ENCODE peak calls at places on chromosomes 13 and 19, in seven cellular contexts. B is mesothelial cell of epicardium, O is omental fat pad, W is IMR-90, R is GM23338, F is hepatocyte, I is choroid plexus epithelial cell. N is an unnamed sample.

GRCh38 chr19:1598777-1599459 is 6.3 kb upstream of the MBD3 start:
- DNase-seq in B (no peak), O (no peak), W (no peak), R (no peak), F (no peak), I (no peak), N (no peak)

GRCh38 chr13:23348270-23349126 is 85.0 kb downstream of the SACS start:
- DNase-seq in B (no peak), O (no peak), W (no peak), R (peak; percentile 14), F (peak; percentile 30), I (peak; percentile 26), N (no peak)

GRCh38 chr19:33350538-33351309 is 22.8 kb upstream of the CEBPG start:
- DNase-seq in B (no peak), O (no peak), W (peak; percentile 56), R (no peak), F (no peak), I (peak; percentile 40), N (no peak)

GRCh38 chr13:78589206-78589605 is 14.1 kb downstream of the POU4F1 start:
- DNase-seq in B (no peak), O (no peak), W (peak; percentile 9), R (peak; percentile 94), F (peak; percentile 60), I (no peak), N (peak; percentile 31)

GRCh38 chr19:8697671-8698432 is 743 bp downstream of the ACTL9 start:
- DNase-seq in B (no peak), O (no peak), W (no peak), R (peak; percentile 81), F (no peak), I (no peak), N (no peak)

GRCh38 chr13:35724480-35724879 is 248.0 kb upstream of the MAB21L1 start:
- DNase-seq in B (no peak), O (no peak), W (no peak), R (no peak), F (no peak), I (peak; percentile 29), N (no peak)

GRCh38 chr19:13839938-13840750 is 36.8 kb upstream of the NANOS3 start:
- DNase-seq in B (no peak), O (no peak), W (peak; percentile 51), R (no peak), F (peak; percentile 28), I (no peak), N (peak; percentile 91)

GRCh38 chr13:20387441-20387971 is 138.2 kb downstream of the CRYL1 start:
- DNase-seq in B (no peak), O (no peak), W (peak; percentile 34), R (no peak), F (no peak), I (peak; percentile 61), N (no peak)

GRCh38 chr19:23851966-23852365 is 62.7 kb upstream of the ZNF726 start:
- DNase-seq in B (no peak), O (no peak), W (no peak), R (no peak), F (no peak), I (no peak), N (no peak)

GRCh38 chr13:51269039-51269438 is 46.8 kb downstream of the FAM124A start:
- DNase-seq in B (no peak), O (no peak), W (peak; percentile 26), R (no peak), F (no peak), I (peak; percentile 75), N (no peak)

GRCh38 chr19:10419646-10420443 is 493 bp upstream of the PDE4A start:
- DNase-seq in B (no peak), O (no peak), W (peak; percentile 61), R (peak; percentile 97), F (peak; percentile 28), I (peak; percentile 94), N (no peak)

GRCh38 chr13:35882722-35883497 is 248.3 kb downstream of the DCLK1 start:
- DNase-seq in B (no peak), O (no peak), W (peak; percentile 47), R (no peak), F (no peak), I (peak; percentile 67), N (no peak)

GRCh38 chr13:24161010-24161775 is 673 bp downstream of the SPATA13 start:
- DNase-seq in B (no peak), O (no peak), W (no peak), R (peak; percentile 52), F (peak; percentile 52), I (no peak), N (peak; percentile 72)

GRCh38 chr19:32104465-32105235 is 240.8 kb upstream of the ZNF507 start:
- DNase-seq in B (no peak), O (no peak), W (no peak), R (peak; percentile 8), F (peak; percentile 83), I (no peak), N (no peak)

GRCh38 chr13:112978561-112979405 is 9.8 kb downstream of the MCF2L start:
- DNase-seq in B (no peak), O (no peak), W (no peak), R (no peak), F (no peak), I (no peak), N (no peak)

GRCh38 chr13:50152655-50153309 is 137.5 kb downstream of the KCNRG start:
- DNase-seq in B (no peak), O (no peak), W (no peak), R (no peak), F (no peak), I (no peak), N (no peak)

GRCh38 chr13:20006206-20006605 is 47.7 kb downstream of the ZMYM2 start:
- DNase-seq in B (no peak), O (no peak), W (peak; percentile 81), R (no peak), F (no peak), I (peak; percentile 67), N (no peak)

GRCh38 chr13:46717275-46717674 is 79.7 kb downstream of the ESD start:
- DNase-seq in B (no peak), O (no peak), W (no peak), R (no peak), F (no peak), I (no peak), N (no peak)

GRCh38 chr19:12937243-12938053 is 961 bp upstream of the CALR start:
- DNase-seq in B (no peak), O (no peak), W (no peak), R (peak; percentile 91), F (peak; percentile 60), I (no peak), N (peak; percentile 66)

GRCh38 chr19:42176649-42176989 is 40.9 kb downstream of the DEDD2 start:
- DNase-seq in B (no peak), O (no peak), W (no peak), R (peak; percentile 52), F (no peak), I (no peak), N (no peak)

GRCh38 chr13:44848956-44849748 is 140.1 kb downstream of the NUFIP1 start:
- DNase-seq in B (no peak), O (no peak), W (no peak), R (peak; percentile 38), F (no peak), I (peak; percentile 42), N (no peak)

GRCh38 chr13:19071161-19071936 is 110.3 kb downstream of the TUBA3C start:
- DNase-seq in B (no peak), O (no peak), W (no peak), R (no peak), F (no peak), I (no peak), N (no peak)

GRCh38 chr13:71051573-71051972 is 815.4 kb downstream of the DACH1 start:
- DNase-seq in B (no peak), O (no peak), W (no peak), R (no peak), F (no peak), I (no peak), N (no peak)

GRCh38 chr19:4018140-4018613 is 10.6 kb downstream of the PIAS4 start:
- DNase-seq in B (no peak), O (no peak), W (no peak), R (no peak), F (no peak), I (no peak), N (no peak)

DNA sequence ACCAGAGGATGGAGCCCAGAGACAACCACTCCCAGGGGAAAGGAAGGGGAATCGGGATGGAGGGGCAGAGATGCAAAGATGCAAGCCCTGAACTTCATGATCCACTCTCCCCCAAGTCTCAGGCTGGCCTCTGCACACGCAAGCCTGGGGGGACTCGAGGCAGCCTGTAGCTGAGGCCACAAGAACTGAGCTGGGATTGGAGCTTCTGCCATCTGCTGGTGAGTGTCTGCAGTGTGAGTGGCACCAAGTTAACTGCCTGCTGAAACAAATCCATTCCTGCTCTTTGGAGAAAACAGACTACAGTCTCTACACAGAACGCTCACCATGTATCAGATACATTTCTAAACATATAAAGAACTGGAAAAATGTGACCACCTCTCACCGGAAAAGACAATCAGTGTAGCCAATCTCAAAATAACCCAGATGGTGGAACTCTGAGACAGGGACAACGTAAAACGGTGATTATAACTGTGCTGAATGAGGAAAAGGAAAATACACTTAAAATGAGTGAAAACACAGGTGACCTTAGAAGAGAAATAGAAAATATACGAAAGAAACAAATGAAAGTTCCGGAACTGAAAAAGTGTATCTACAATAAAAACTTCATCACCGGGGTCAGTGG is 62.1 kb downstream of the KLF2 start:
- DNase-seq in B (no peak), O (no peak), W (peak; percentile 69), R (peak; percentile 73), F (peak; percentile 72), I (peak; percentile 84), N (no peak)
- TF ChIP-seq CTCF in B (peak; percentile 58), O (no peak), W (peak; percentile 70), R (peak; percentile 78), F (peak; percentile 63), I (peak; percentile 92), N (peak; percentile 54)

GRCh38 chr19:5891938-5892771 is 11.4 kb downstream of the NDUFA11 start:
- DNase-seq in B (no peak), O (no peak), W (peak; percentile 35), R (peak; percentile 66), F (peak; percentile 76), I (peak; percentile 51), N (peak; percentile 48)
- TF ChIP-seq CTCF in B (peak; percentile 54), O (peak; percentile 13), W (peak; percentile 87), R (peak; percentile 88), F (peak; percentile 77), I (peak; percentile 80), N (peak; percentile 60)

DNA sequence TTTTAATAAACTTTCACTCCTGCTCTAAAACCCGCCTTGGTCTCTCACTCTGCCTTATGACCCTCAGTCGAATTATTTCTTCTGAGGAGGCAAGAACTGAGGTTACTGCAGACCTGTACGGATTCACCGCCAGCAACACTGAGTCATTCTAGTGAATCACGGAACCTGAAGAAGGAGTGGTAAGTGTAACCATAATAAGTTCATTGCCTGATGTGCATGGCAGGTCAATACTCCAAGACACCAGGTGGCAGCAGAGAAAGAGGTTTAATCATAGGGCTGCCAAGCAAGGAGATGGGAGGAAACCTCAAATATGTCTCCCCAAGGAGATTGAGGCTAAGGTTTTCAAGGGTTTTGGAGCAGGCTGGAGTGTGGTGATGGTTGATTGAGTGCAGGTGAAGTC is 204.3 kb upstream of the IPO5 start:
- DNase-seq in B (no peak), O (no peak), W (peak; percentile 1), R (peak; percentile 15), F (no peak), I (peak; percentile 69), N (no peak)
- TF ChIP-seq CTCF in B (no peak), O (no peak), W (no peak), R (peak; percentile 49), F (no peak), I (peak; percentile 48), N (no peak)

DNA sequence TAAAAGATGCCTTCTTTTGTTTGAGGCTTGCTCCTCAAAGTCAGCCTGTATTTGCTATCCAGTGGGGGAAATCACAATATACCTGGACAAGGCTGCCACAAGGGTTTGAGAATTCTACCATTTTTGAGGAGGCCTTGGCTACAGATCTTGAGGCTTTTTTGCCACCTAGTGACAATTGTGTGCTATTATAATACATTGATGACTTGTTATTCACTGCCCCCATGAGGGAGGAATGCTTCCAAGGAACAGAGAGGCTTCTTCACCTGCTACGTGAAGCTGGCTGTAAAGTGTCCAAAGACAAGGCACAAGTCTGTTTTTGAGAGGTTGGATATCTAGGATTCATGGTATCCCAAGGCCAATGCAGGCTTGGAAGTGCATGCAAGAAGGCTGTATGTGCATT is 72.5 kb downstream of the ZNF708 start:
- DNase-seq in B (no peak), O (no peak), W (peak; percentile 4), R (peak; percentile 91), F (peak; percentile 16), I (peak; percentile 44), N (no peak)
- TF ChIP-seq CTCF in B (no peak), O (no peak), W (peak; percentile 39), R (peak; percentile 94), F (peak; percentile 31), I (peak; percentile 36), N (no peak)